ENCODE peak calls at places on chromosome 15, in five cellular contexts. Z is psoas muscle; Q is breast epithelium; Y is CD4-positive, CD25-positive, alpha-beta regulatory T cell; B is aorta. X is an unnamed sample. For H3K4me1 and H3K36me3, the result is how much of the 10 kb centered on the place peaks cover.

GRCh38 chr15:94856267-94856854 is 625.0 kb downstream of the MCTP2 start:
- DNase-seq in Y (no peak), B (no peak), Q (no peak), Z (no peak), X (no peak)

GRCh38 chr15:65033659-65034269 is 4.3 kb upstream of the MTFMT start:
- DNase-seq in Y (peak), Z (no peak), B (no peak), Q (no peak), X (no peak)

GRCh38 chr15:63502137-63502801 is 2.1 kb upstream of the USP3 start:
- DNase-seq in Y (no peak), Q (peak), B (no peak), Z (peak), X (no peak)

GRCh38 chr15:68405426-68406250 is 26.3 kb downstream of the ITGA11 start:
- DNase-seq in B (no peak), Q (no peak), Y (no peak), Z (no peak), X (no peak)

GRCh38 chr15:67196672-67197363 is 57.6 kb downstream of the AAGAB start:
- DNase-seq in B (no peak), Z (no peak), Y (no peak), Q (no peak), X (no peak)

GRCh38 chr15:99911824-99912223 is 178.6 kb upstream of the LYSMD4 start:
- DNase-seq in Y (no peak), Q (no peak), B (no peak), Z (no peak), X (no peak)

GRCh38 chr15:54803139-54803808 is 393.5 kb downstream of the RSL24D1 start:
- DNase-seq in Z (no peak), Q (no peak), Y (no peak), B (no peak), X (no peak)

GRCh38 chr15:94858011-94858410 is 626.6 kb downstream of the MCTP2 start:
- DNase-seq in Z (no peak), B (no peak), Y (no peak), Q (no peak), X (no peak)

GRCh38 chr15:92492556-92492955 is 98.9 kb downstream of the ST8SIA2 start:
- DNase-seq in Z (no peak), Y (no peak), B (no peak), Q (no peak), X (no peak)

GRCh38 chr15:71471347-71471746 is 339.0 kb upstream of the NR2E3 start:
- DNase-seq in B (no peak), Z (no peak), Y (no peak), Q (no peak), X (no peak)

GRCh38 chr15:32778391-32779176 is 60.8 kb downstream of the GREM1 start:
- DNase-seq in Y (no peak), Z (no peak), B (no peak), Q (no peak), X (no peak)

DNA sequence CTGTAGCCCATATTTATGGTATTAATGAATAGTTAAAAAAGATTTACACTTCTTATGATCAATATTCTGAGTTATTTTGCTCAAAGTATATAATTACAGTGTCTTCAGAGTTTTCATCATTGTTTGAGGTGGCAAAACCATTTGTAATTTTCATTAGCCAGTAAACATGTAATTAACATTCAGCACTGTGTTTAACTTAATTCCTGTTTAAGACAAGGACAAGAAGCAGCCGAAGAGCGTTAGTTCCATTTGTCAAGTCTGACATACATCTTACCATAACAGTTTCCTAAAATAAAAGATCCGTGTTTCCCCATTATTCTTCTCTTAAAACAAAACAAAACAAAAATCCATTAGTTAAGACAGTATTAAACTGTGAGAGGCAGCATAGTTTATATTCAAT is 5.6 kb upstream of the NR2F2 start:
- DNase-seq in Q (no peak), Y (no peak), B (no peak), Z (no peak), X (no peak)
- H3K4me1 ChIP-seq in Q (under half), Y (under half), B (under half), Z (under half), X (under half)

GRCh38 chr15:90936823-90937222 is 1.7 kb downstream of the UNC45A start:
- DNase-seq in B (no peak), Y (no peak), Q (no peak), Z (no peak), X (no peak)

GRCh38 chr15:90942354-90943120 is 7.5 kb downstream of the UNC45A start:
- DNase-seq in Q (no peak), Y (no peak), B (peak), Z (no peak), X (no peak)

GRCh38 chr15:90939756-90940155 is 4.7 kb downstream of the UNC45A start:
- DNase-seq in Y (no peak), Z (no peak), Q (no peak), B (no peak), X (no peak)

GRCh38 chr15:90946538-90946937 is 8.1 kb upstream of the RCCD1 start:
- DNase-seq in Z (no peak), Q (no peak), Y (no peak), B (peak), X (no peak)

DNA sequence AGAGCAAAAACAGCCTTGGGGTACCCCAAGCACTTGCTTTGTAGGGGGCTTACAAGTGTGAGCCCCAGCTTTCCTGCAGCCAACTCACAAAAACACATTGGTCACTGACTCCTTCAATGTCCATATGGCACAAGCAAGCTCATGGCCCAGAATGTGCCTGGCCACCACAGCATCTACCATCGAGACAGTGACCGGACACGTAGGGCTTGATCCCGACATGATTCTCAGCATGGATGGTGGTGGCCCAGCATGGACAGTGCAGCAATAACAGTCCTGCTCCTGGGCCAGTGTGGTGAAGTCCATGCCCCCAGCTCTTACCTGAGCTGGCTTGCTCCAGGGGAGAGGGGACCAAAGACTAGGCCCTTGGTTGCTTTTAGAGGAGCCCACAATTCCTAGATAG is 6.0 kb downstream of the UNC45A start:
- DNase-seq in B (no peak), Z (no peak), Q (no peak), Y (no peak), X (no peak)
- H3K36me3 ChIP-seq in B (under half), Z (under half), Q (under half), Y (half or more), X (half or more)

DNA sequence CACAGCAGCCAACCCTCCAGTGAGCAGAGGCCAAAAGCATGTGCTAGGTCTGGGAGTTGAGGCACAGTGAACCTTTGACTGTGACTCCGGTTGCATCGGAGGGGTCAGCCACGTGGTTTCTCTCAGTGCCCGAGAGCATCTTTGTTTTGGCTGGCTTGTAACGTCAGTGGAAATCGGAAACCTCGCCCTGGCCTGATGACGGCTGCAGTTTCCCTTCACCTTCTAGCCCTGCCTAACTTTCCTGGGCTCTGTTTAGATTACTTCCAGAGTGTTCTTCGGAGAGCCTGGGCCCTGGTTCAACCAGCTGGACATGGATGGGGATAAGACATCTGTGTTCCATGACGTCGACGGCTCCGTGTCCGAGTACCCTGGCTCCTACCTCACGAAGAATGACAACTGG is 56.6 kb downstream of the MESD start:
- DNase-seq in Q (no peak), Z (peak), Y (no peak), B (peak), X (no peak)
- H3K4me1 ChIP-seq in Q (under half), Z (under half), Y (under half), B (under half), X (under half)

DNA sequence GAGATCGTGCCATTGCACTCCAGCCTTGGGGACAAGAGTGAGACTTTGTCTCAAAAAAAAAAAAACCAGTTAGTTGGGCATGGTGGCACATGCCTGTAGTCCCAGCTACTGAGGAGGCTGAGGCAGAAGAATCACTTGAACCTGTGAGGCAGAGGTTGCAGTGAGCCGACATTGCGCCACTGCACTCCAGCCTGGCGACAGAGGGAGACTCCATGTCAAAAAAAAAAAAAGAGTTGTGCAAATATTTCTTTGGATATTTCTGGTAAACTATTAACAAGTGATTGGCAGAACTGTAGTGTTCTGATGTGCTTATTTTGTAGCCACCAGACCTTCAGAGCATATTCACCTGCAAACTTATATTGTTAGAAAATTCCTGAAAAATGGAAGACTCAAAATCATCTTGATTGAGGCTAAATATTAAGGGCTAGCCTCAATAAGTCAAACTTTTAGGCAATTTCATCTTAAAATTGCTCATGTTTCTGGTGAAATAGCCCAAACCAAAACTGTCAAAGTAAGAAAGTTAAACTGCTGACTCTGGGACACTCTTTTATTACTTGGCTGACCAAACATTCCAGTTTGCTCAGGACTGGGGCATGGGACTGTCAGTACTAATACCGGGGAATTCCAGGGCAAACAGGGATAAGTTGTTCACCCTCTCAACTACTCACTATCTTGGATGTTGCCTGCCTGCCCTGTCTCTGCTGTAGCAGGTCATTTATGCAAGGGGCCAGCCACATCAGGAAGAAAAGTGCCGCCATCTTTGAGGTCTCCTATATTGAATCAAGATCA is 37.0 kb downstream of the ABHD2 start:
- DNase-seq in Q (no peak), Y (no peak), Z (no peak), B (no peak), X (no peak)
- H3K36me3 ChIP-seq in Q (under half), Y (under half), Z (under half), B (under half), X (under half)

GRCh38 chr15:60583194-60583593 is 104.3 kb upstream of the ICE2 start:
- DNase-seq in Q (no peak), Y (peak), Z (no peak), B (no peak), X (no peak)

GRCh38 chr15:60580068-60580467 is 101.1 kb upstream of the ICE2 start:
- DNase-seq in B (no peak), Q (no peak), Y (peak), Z (no peak), X (no peak)

GRCh38 chr15:60582370-60583036 is 103.6 kb upstream of the ICE2 start:
- DNase-seq in Z (no peak), Q (no peak), B (no peak), Y (peak), X (peak)

GRCh38 chr15:60583946-60584345 is 105.0 kb upstream of the ICE2 start:
- DNase-seq in Q (no peak), Z (no peak), Y (no peak), B (no peak), X (no peak)

DNA sequence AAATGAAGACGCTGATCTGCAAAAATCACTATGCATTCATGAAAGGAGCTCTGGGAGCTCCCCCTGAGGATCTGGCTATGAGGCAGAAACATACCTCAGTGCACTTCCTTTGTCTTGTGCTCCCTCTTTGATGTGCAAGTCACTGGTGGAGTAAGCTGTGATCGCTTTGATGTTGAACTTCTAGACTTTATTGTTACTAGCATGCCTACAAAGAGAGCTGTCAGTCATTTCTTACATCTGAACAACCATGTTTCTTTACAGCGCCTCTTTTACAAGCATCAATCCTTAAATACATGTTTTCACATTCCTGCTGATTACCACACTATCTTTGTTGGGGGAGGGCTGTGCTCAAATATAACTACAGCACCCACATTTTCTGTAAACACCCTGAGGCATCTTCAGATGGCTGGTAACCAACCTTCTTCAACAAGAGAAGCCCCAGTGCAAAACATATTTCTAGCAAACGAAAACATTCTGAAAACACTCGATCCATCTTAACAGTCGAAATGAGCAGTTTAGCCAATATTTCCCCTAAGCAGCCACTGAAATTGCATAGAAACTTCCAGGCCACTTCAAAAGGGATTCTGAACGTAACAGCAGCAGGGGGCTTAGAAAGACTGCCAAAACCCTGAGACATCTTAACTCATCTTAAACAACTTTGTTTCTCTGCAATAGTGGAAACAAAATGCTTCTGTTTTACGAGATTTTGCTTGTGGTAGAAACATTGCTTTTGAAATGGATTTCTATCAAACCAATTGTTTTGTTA is 101.9 kb upstream of the ICE2 start:
- DNase-seq in Q (no peak), B (no peak), Z (no peak), Y (peak), X (peak)
- H3K4me1 ChIP-seq in Q (under half), B (under half), Z (half or more), Y (half or more), X (half or more)

DNA sequence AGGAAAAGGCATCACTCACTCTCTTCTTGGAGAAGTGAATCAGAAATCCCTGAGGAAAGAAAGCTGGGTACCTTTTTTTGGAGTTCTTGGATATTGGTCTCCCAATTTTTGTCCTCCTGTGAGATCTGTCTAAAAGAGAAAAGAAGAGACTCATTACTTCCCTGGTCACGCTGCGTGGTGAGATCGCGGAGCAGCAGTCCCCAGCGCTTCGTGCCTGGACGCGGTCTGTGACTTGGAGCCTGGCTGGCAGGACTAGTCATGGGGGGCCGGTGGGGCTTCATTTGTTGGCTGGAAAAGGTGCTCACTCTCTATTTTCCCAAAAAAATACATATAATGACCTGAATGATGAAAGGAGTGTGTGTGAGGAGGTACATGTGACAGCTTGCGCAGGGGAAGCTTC is 144.0 kb downstream of the OCA2 start:
- DNase-seq in Z (no peak), Y (no peak), Q (no peak), B (no peak), X (no peak)
- H3K36me3 ChIP-seq in Z (under half), Y (under half), Q (under half), B (under half), X (under half)

DNA sequence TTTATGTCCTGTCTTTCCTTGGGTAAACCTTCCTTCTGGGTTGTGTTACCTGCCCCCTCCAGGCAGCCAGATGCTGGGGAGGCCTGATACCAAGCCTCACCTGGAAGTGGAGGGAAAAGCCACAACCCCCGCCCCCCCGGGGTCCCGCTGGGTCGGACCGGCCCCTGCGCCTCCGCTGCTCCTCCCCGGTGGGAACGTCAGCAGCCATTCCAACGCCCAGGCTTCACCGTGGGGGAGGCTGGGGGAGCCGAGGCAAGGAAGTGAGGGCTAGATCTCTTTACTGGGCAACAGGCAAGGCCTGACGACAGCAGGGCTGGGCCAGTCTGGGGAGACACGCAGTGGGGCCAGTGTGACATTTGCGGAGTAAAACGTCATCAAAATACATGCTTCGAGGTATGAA is 53.0 kb upstream of the SNRPA1 start:
- DNase-seq in Y (no peak), B (no peak), Q (no peak), Z (no peak), X (no peak)
- H3K4me1 ChIP-seq in Y (under half), B (under half), Q (under half), Z (under half), X (under half)

GRCh38 chr15:40618906-40619305 is 24.9 kb downstream of the KNL1 start:
- DNase-seq in B (no peak), Y (no peak), Q (no peak), Z (no peak), X (no peak)
- H3K36me3 ChIP-seq in B (under half), Y (under half), Q (under half), Z (under half), X (under half)

DNA sequence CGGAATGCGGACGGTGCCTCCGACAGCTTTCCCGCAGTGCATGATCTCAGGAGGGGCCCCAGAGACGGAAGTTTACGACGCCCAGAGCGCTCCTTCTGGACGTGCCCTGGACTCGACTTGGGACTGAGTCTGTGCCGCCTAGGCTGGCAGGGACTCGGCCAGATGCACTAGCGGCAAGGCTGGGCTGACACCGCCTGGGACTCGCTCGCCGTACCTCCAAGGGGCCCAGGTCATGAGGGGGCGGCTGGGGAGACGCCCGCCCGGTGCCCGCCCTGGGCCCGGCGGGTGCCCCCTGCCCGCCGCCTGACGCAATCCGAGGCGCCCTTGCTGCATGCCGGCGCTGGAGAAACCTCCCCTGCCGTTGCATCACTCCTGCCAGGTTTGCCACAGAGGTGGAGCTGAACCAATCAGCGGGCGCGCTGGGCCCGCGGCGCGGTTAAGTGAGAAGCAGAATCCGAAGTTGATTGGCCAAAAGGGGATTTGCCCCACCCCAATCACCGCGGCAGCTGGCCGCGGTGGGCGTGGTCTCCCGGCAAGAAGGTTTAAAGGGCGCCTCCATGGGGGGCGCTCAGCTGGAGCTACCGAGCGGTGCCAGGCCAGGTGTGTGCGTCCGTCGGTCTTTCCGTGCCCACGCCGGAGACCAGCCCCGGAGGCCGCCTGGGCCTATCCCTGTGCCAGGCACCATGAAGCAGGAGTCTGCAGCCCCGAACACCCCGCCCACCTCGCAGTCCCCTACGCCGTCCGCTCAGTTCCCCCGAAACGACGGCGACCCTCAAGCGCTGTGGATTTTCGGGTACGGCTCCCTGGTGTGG is at the start of gene CHAC1:
- DNase-seq in Y (peak), Q (peak), B (peak), Z (peak), X (peak)
- H3K4me1 ChIP-seq in Y (under half), Q (under half), B (under half), Z (under half), X (under half)

X was measured in effector memory CD4-positive, alpha-beta T cell.